ENCODE peak calls at places on chromosomes 3 and 15, in seven cellular contexts. One of them, this sample, is unnamed.

GRCh38 chr3:49916686-49917085 is 12.9 kb downstream of the MON1A start:
- DNase-seq in MM.1S: no peak
- DNase-seq in fibroblast of lung: peak
- DNase-seq in hepatocyte: no peak
- DNase-seq in neural progenitor cell: no peak
- DNase-seq in IMR-90: peak
- DNase-seq in OCI-LY7: no peak
- DNase-seq in this sample: no peak

GRCh38 chr15:80217327-80217900 is 34.6 kb downstream of the CTXND1 start:
- DNase-seq in MM.1S: no peak
- DNase-seq in fibroblast of lung: no peak
- DNase-seq in hepatocyte: no peak
- DNase-seq in neural progenitor cell: no peak
- DNase-seq in IMR-90: no peak
- DNase-seq in OCI-LY7: no peak
- DNase-seq in this sample: no peak

GRCh38 chr15:96462768-96463167 is 132.3 kb downstream of the NR2F2 start:
- DNase-seq in MM.1S: no peak
- DNase-seq in fibroblast of lung: no peak
- DNase-seq in hepatocyte: no peak
- DNase-seq in neural progenitor cell: no peak
- DNase-seq in IMR-90: peak
- DNase-seq in OCI-LY7: no peak
- DNase-seq in this sample: no peak

GRCh38 chr3:187551419-187551818 is 118.8 kb downstream of the SST start:
- DNase-seq in MM.1S: no peak
- DNase-seq in fibroblast of lung: peak
- DNase-seq in hepatocyte: no peak
- DNase-seq in neural progenitor cell: no peak
- DNase-seq in IMR-90: peak
- DNase-seq in OCI-LY7: no peak
- DNase-seq in this sample: no peak

GRCh38 chr3:36826240-36826639 is 61.9 kb upstream of the DCLK3 start:
- DNase-seq in MM.1S: no peak
- DNase-seq in fibroblast of lung: no peak
- DNase-seq in hepatocyte: no peak
- DNase-seq in neural progenitor cell: no peak
- DNase-seq in IMR-90: no peak
- DNase-seq in OCI-LY7: no peak
- DNase-seq in this sample: no peak

GRCh38 chr3:29270752-29271151 is 10.1 kb upstream of the RBMS3 start:
- DNase-seq in MM.1S: no peak
- DNase-seq in fibroblast of lung: no peak
- DNase-seq in hepatocyte: no peak
- DNase-seq in neural progenitor cell: no peak
- DNase-seq in IMR-90: no peak
- DNase-seq in OCI-LY7: no peak
- DNase-seq in this sample: no peak

GRCh38 chr3:109985942-109986555 is 648.7 kb upstream of the DPPA4 start:
- DNase-seq in MM.1S: no peak
- DNase-seq in fibroblast of lung: no peak
- DNase-seq in hepatocyte: no peak
- DNase-seq in neural progenitor cell: no peak
- DNase-seq in IMR-90: peak
- DNase-seq in OCI-LY7: no peak
- DNase-seq in this sample: no peak

GRCh38 chr3:39166932-39167532 is 13.6 kb upstream of the CSRNP1 start:
- DNase-seq in MM.1S: no peak
- DNase-seq in fibroblast of lung: peak
- DNase-seq in hepatocyte: peak
- DNase-seq in neural progenitor cell: no peak
- DNase-seq in IMR-90: peak
- DNase-seq in OCI-LY7: no peak
- DNase-seq in this sample: no peak

GRCh38 chr3:11134794-11135193 is 19.5 kb upstream of the HRH1 start:
- DNase-seq in MM.1S: no peak
- DNase-seq in fibroblast of lung: no peak
- DNase-seq in hepatocyte: no peak
- DNase-seq in neural progenitor cell: no peak
- DNase-seq in IMR-90: peak
- DNase-seq in OCI-LY7: no peak
- DNase-seq in this sample: no peak

GRCh38 chr3:53120336-53120735 is 9.9 kb downstream of the RFT1 start:
- DNase-seq in MM.1S: no peak
- DNase-seq in fibroblast of lung: no peak
- DNase-seq in hepatocyte: no peak
- DNase-seq in neural progenitor cell: no peak
- DNase-seq in IMR-90: no peak
- DNase-seq in OCI-LY7: no peak
- DNase-seq in this sample: no peak

GRCh38 chr3:178127221-178127620 is 409.0 kb upstream of the KCNMB2 start:
- DNase-seq in MM.1S: no peak
- DNase-seq in fibroblast of lung: no peak
- DNase-seq in hepatocyte: no peak
- DNase-seq in neural progenitor cell: peak
- DNase-seq in IMR-90: no peak
- DNase-seq in OCI-LY7: no peak
- DNase-seq in this sample: no peak

GRCh38 chr3:115548611-115549010 is 74.7 kb upstream of the GAP43 start:
- DNase-seq in MM.1S: no peak
- DNase-seq in fibroblast of lung: no peak
- DNase-seq in hepatocyte: no peak
- DNase-seq in neural progenitor cell: no peak
- DNase-seq in IMR-90: no peak
- DNase-seq in OCI-LY7: no peak
- DNase-seq in this sample: no peak

GRCh38 chr3:110815008-110815583 is 256.5 kb upstream of the NECTIN3 start:
- DNase-seq in MM.1S: no peak
- DNase-seq in fibroblast of lung: peak
- DNase-seq in hepatocyte: peak
- DNase-seq in neural progenitor cell: no peak
- DNase-seq in IMR-90: peak
- DNase-seq in OCI-LY7: no peak
- DNase-seq in this sample: no peak

GRCh38 chr3:47634996-47635395 is 56.3 kb upstream of the CSPG5 start:
- DNase-seq in MM.1S: peak
- DNase-seq in fibroblast of lung: no peak
- DNase-seq in hepatocyte: no peak
- DNase-seq in neural progenitor cell: no peak
- DNase-seq in IMR-90: no peak
- DNase-seq in OCI-LY7: no peak
- DNase-seq in this sample: no peak

GRCh38 chr3:77038468-77038927 is 1.4 kb upstream of the ROBO2 start:
- DNase-seq in MM.1S: peak
- DNase-seq in fibroblast of lung: peak
- DNase-seq in hepatocyte: peak
- DNase-seq in neural progenitor cell: peak
- DNase-seq in IMR-90: peak
- DNase-seq in OCI-LY7: no peak
- DNase-seq in this sample: peak

GRCh38 chr3:29850641-29851040 is 569.8 kb downstream of the RBMS3 start:
- DNase-seq in MM.1S: no peak
- DNase-seq in fibroblast of lung: no peak
- DNase-seq in hepatocyte: no peak
- DNase-seq in neural progenitor cell: peak
- DNase-seq in IMR-90: no peak
- DNase-seq in OCI-LY7: no peak
- DNase-seq in this sample: no peak

GRCh38 chr3:146780251-146780650 is 175.1 kb upstream of the PLSCR5 start:
- DNase-seq in MM.1S: no peak
- DNase-seq in fibroblast of lung: peak
- DNase-seq in hepatocyte: no peak
- DNase-seq in neural progenitor cell: no peak
- DNase-seq in IMR-90: peak
- DNase-seq in OCI-LY7: no peak
- DNase-seq in this sample: no peak

GRCh38 chr3:52240059-52240885 is 1.3 kb upstream of the TWF2 start:
- DNase-seq in MM.1S: peak
- DNase-seq in fibroblast of lung: peak
- DNase-seq in hepatocyte: peak
- DNase-seq in neural progenitor cell: no peak
- DNase-seq in IMR-90: peak
- DNase-seq in OCI-LY7: peak
- DNase-seq in this sample: peak

GRCh38 chr15:49467782-49468181 is 44.7 kb downstream of the FGF7 start:
- DNase-seq in MM.1S: no peak
- DNase-seq in fibroblast of lung: no peak
- DNase-seq in hepatocyte: no peak
- DNase-seq in neural progenitor cell: no peak
- DNase-seq in IMR-90: no peak
- DNase-seq in OCI-LY7: no peak
- DNase-seq in this sample: no peak

GRCh38 chr3:17775073-17775472 is 32.6 kb upstream of the TBC1D5 start:
- DNase-seq in MM.1S: no peak
- DNase-seq in fibroblast of lung: no peak
- DNase-seq in hepatocyte: no peak
- DNase-seq in neural progenitor cell: no peak
- DNase-seq in IMR-90: no peak
- DNase-seq in OCI-LY7: no peak
- DNase-seq in this sample: no peak

GRCh38 chr3:57434041-57434440 is 110.1 kb downstream of the DNAH12 start:
- DNase-seq in MM.1S: peak
- DNase-seq in fibroblast of lung: peak
- DNase-seq in hepatocyte: peak
- DNase-seq in neural progenitor cell: peak
- DNase-seq in IMR-90: peak
- DNase-seq in OCI-LY7: peak
- DNase-seq in this sample: peak

GRCh38 chr3:194979173-194979572 is 291.8 kb downstream of the XXYLT1 start:
- DNase-seq in MM.1S: no peak
- DNase-seq in fibroblast of lung: no peak
- DNase-seq in hepatocyte: no peak
- DNase-seq in neural progenitor cell: no peak
- DNase-seq in IMR-90: no peak
- DNase-seq in OCI-LY7: no peak
- DNase-seq in this sample: no peak

GRCh38 chr15:66895794-66896453 is 169.5 kb upstream of the SMAD3 start:
- DNase-seq in MM.1S: no peak
- DNase-seq in fibroblast of lung: no peak
- DNase-seq in hepatocyte: no peak
- DNase-seq in neural progenitor cell: no peak
- DNase-seq in IMR-90: no peak
- DNase-seq in OCI-LY7: no peak
- DNase-seq in this sample: no peak

GRCh38 chr3:130892759-130893239 is 1.1 kb upstream of the ATP2C1 start:
- DNase-seq in MM.1S: peak
- DNase-seq in fibroblast of lung: peak
- DNase-seq in hepatocyte: peak
- DNase-seq in neural progenitor cell: peak
- DNase-seq in IMR-90: peak
- DNase-seq in OCI-LY7: peak
- DNase-seq in this sample: peak

DNA sequence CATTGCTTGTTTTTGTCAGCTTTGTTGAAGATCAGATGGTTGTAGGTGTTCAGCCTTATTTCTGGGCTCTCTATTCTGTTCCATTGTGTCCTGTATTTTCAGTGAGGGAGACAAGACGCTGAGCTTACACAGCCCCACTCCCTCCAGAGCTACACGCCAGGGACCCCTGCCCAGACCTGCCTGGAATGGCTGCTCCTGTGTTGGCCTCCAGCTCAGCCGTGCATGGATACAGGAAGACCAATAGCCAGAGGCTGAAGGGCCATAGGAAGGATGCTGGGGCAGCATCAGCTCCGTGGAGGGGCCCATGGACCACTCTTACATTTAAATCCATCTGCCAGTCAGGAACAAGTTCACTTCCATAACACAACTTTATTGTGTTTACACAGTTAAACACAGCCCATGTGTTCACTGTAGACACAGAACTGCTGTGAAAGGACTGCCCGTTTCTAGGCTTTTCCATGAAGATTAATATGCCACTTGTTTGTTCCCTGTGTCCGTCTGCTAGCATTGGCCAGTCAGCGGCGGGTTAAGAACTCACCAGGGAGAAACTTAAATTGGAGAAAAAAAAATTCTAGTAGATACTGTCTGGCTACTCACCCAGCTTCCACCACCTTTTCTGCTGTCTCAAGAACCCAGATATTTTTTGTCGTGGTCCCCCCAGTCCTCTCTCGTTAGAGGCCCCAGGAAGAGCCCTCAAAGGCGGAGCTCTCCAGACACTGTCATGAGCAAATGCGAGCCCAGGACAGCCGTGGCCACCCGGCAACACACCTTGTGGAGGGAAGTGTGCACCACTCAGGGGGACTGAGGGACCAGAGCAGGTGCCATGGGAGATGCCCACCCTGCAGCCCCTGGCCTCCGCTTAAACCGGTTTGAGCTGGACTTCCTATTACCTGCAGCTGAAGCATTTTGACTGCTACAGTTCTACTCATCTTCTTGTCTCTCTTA is 142.3 kb upstream of the MEF2A start:
- DNase-seq in MM.1S: no peak
- DNase-seq in fibroblast of lung: no peak
- DNase-seq in hepatocyte: no peak
- DNase-seq in neural progenitor cell: no peak
- DNase-seq in IMR-90: no peak
- DNase-seq in OCI-LY7: no peak
- DNase-seq in this sample: no peak
- H2AFZ ChIP-seq in MM.1S: no peak
- H2AFZ ChIP-seq in fibroblast of lung: no peak
- H2AFZ ChIP-seq in hepatocyte: no peak
- H2AFZ ChIP-seq in neural progenitor cell: no peak
- H2AFZ ChIP-seq in IMR-90: peak
- H2AFZ ChIP-seq in OCI-LY7: no peak
- H2AFZ ChIP-seq in this sample: no peak

GRCh38 chr3:24494616-24495333 is at the start of gene THRB:
- DNase-seq in MM.1S: peak
- DNase-seq in fibroblast of lung: peak
- DNase-seq in hepatocyte: peak
- DNase-seq in neural progenitor cell: peak
- DNase-seq in IMR-90: no peak
- DNase-seq in OCI-LY7: no peak
- DNase-seq in this sample: peak
- H2AFZ ChIP-seq in MM.1S: peak
- H2AFZ ChIP-seq in fibroblast of lung: peak
- H2AFZ ChIP-seq in hepatocyte: peak
- H2AFZ ChIP-seq in neural progenitor cell: peak
- H2AFZ ChIP-seq in IMR-90: peak
- H2AFZ ChIP-seq in OCI-LY7: no peak
- H2AFZ ChIP-seq in this sample: peak

GRCh38 chr3:160053048-160053391 is 64.4 kb downstream of the IL12A start:
- DNase-seq in MM.1S: no peak
- DNase-seq in fibroblast of lung: peak
- DNase-seq in hepatocyte: no peak
- DNase-seq in neural progenitor cell: no peak
- DNase-seq in IMR-90: no peak
- DNase-seq in OCI-LY7: no peak
- DNase-seq in this sample: no peak
- H2AFZ ChIP-seq in MM.1S: no peak
- H2AFZ ChIP-seq in fibroblast of lung: peak
- H2AFZ ChIP-seq in hepatocyte: peak
- H2AFZ ChIP-seq in neural progenitor cell: peak
- H2AFZ ChIP-seq in IMR-90: peak
- H2AFZ ChIP-seq in OCI-LY7: no peak
- H2AFZ ChIP-seq in this sample: peak

DNA sequence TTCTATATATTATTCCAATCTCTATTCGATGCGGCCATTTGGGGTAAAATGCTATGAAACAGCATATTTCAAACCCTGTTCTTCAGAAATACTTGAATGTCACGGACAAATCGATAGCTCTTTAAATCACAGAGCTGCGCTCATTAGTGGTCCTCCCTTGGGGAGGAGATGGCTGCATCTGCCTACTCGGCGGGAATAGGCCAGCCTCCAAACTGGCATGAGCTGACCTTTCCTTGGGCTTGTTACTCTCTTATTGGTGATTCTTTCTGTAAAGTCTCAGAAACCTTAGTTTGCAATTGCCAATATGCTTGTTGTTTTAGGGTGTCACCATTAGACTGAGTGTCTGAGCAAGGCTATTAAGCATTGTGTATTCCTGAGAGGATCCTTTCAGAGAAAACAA is 120.9 kb downstream of the BDH1 start:
- DNase-seq in MM.1S: no peak
- DNase-seq in fibroblast of lung: no peak
- DNase-seq in hepatocyte: no peak
- DNase-seq in neural progenitor cell: no peak
- DNase-seq in IMR-90: no peak
- DNase-seq in OCI-LY7: no peak
- DNase-seq in this sample: no peak
- H2AFZ ChIP-seq in MM.1S: no peak
- H2AFZ ChIP-seq in fibroblast of lung: no peak
- H2AFZ ChIP-seq in hepatocyte: no peak
- H2AFZ ChIP-seq in neural progenitor cell: no peak
- H2AFZ ChIP-seq in IMR-90: no peak
- H2AFZ ChIP-seq in OCI-LY7: no peak
- H2AFZ ChIP-seq in this sample: no peak